ENCODE peak calls at places on chromosomes 2 and 18, in eight cellular contexts. One of them, this sample, is unnamed.

GRCh38 chr2:106107509-106108131 is 86.5 kb downstream of the UXS1 start:
- DNase-seq in H54: peak
- DNase-seq in mesothelial cell of epicardium: no peak
- DNase-seq in K562: no peak
- DNase-seq in CD4-positive, alpha-beta T cell: no peak
- DNase-seq in upper lobe of right lung: no peak
- DNase-seq in foreskin fibroblast: peak
- DNase-seq in head of caudate nucleus: no peak
- DNase-seq in this sample: no peak

GRCh38 chr18:7908686-7909299 is 341.7 kb downstream of the PTPRM start:
- DNase-seq in H54: no peak
- DNase-seq in head of caudate nucleus: no peak
- DNase-seq in mesothelial cell of epicardium: no peak
- DNase-seq in upper lobe of right lung: no peak
- DNase-seq in CD4-positive, alpha-beta T cell: no peak
- DNase-seq in foreskin fibroblast: no peak
- DNase-seq in K562: no peak
- DNase-seq in this sample: no peak

GRCh38 chr2:170587117-170587516 is 128.0 kb upstream of the SP5 start:
- DNase-seq in foreskin fibroblast: no peak
- DNase-seq in mesothelial cell of epicardium: no peak
- DNase-seq in CD4-positive, alpha-beta T cell: no peak
- DNase-seq in upper lobe of right lung: no peak
- DNase-seq in head of caudate nucleus: no peak
- DNase-seq in H54: no peak
- DNase-seq in K562: no peak
- DNase-seq in this sample: no peak

GRCh38 chr2:20218331-20219320 is 6.3 kb downstream of the SDC1 start:
- DNase-seq in head of caudate nucleus: no peak
- DNase-seq in CD4-positive, alpha-beta T cell: no peak
- DNase-seq in foreskin fibroblast: no peak
- DNase-seq in mesothelial cell of epicardium: no peak
- DNase-seq in H54: no peak
- DNase-seq in K562: no peak
- DNase-seq in upper lobe of right lung: peak
- DNase-seq in this sample: no peak

GRCh38 chr18:12657048-12657848 is 659 bp downstream of the SPIRE1 start:
- DNase-seq in upper lobe of right lung: peak
- DNase-seq in head of caudate nucleus: peak
- DNase-seq in K562: peak
- DNase-seq in H54: peak
- DNase-seq in foreskin fibroblast: peak
- DNase-seq in mesothelial cell of epicardium: peak
- DNase-seq in CD4-positive, alpha-beta T cell: no peak
- DNase-seq in this sample: no peak

GRCh38 chr2:7910752-7911151 is 771.1 kb upstream of the ID2 start:
- DNase-seq in K562: no peak
- DNase-seq in head of caudate nucleus: no peak
- DNase-seq in H54: no peak
- DNase-seq in CD4-positive, alpha-beta T cell: no peak
- DNase-seq in mesothelial cell of epicardium: no peak
- DNase-seq in upper lobe of right lung: no peak
- DNase-seq in foreskin fibroblast: no peak
- DNase-seq in this sample: no peak

GRCh38 chr2:18949871-18950597 is 360.7 kb upstream of the NT5C1B start:
- DNase-seq in K562: no peak
- DNase-seq in CD4-positive, alpha-beta T cell: no peak
- DNase-seq in head of caudate nucleus: no peak
- DNase-seq in foreskin fibroblast: peak
- DNase-seq in upper lobe of right lung: no peak
- DNase-seq in H54: no peak
- DNase-seq in mesothelial cell of epicardium: no peak
- DNase-seq in this sample: no peak

GRCh38 chr18:13653746-13654455 is 72.5 kb downstream of the FAM210A start:
- DNase-seq in mesothelial cell of epicardium: no peak
- DNase-seq in upper lobe of right lung: no peak
- DNase-seq in foreskin fibroblast: no peak
- DNase-seq in head of caudate nucleus: peak
- DNase-seq in K562: no peak
- DNase-seq in H54: no peak
- DNase-seq in CD4-positive, alpha-beta T cell: no peak
- DNase-seq in this sample: no peak

GRCh38 chr2:158600155-158600802 is 143.5 kb downstream of the PKP4 start:
- DNase-seq in mesothelial cell of epicardium: no peak
- DNase-seq in upper lobe of right lung: no peak
- DNase-seq in H54: peak
- DNase-seq in foreskin fibroblast: peak
- DNase-seq in CD4-positive, alpha-beta T cell: no peak
- DNase-seq in K562: no peak
- DNase-seq in head of caudate nucleus: no peak
- DNase-seq in this sample: peak

GRCh38 chr2:160353166-160353565 is 140.4 kb downstream of the RBMS1 start:
- DNase-seq in H54: no peak
- DNase-seq in head of caudate nucleus: no peak
- DNase-seq in foreskin fibroblast: no peak
- DNase-seq in mesothelial cell of epicardium: no peak
- DNase-seq in upper lobe of right lung: no peak
- DNase-seq in K562: no peak
- DNase-seq in CD4-positive, alpha-beta T cell: no peak
- DNase-seq in this sample: no peak

GRCh38 chr2:240329778-240330177 is 105.7 kb upstream of the GPC1 start:
- DNase-seq in foreskin fibroblast: no peak
- DNase-seq in head of caudate nucleus: no peak
- DNase-seq in mesothelial cell of epicardium: no peak
- DNase-seq in H54: no peak
- DNase-seq in CD4-positive, alpha-beta T cell: no peak
- DNase-seq in K562: no peak
- DNase-seq in upper lobe of right lung: no peak
- DNase-seq in this sample: peak

GRCh38 chr2:2831656-2832055 is 500.6 kb upstream of the MYT1L start:
- DNase-seq in H54: no peak
- DNase-seq in head of caudate nucleus: no peak
- DNase-seq in K562: no peak
- DNase-seq in upper lobe of right lung: peak
- DNase-seq in mesothelial cell of epicardium: no peak
- DNase-seq in CD4-positive, alpha-beta T cell: no peak
- DNase-seq in foreskin fibroblast: no peak
- DNase-seq in this sample: no peak

GRCh38 chr2:29325544-29325943 is 210.3 kb downstream of the CLIP4 start:
- DNase-seq in upper lobe of right lung: no peak
- DNase-seq in K562: no peak
- DNase-seq in CD4-positive, alpha-beta T cell: no peak
- DNase-seq in head of caudate nucleus: no peak
- DNase-seq in mesothelial cell of epicardium: no peak
- DNase-seq in H54: no peak
- DNase-seq in foreskin fibroblast: no peak
- DNase-seq in this sample: no peak

GRCh38 chr2:149080964-149081363 is 42.5 kb downstream of the LYPD6B start:
- DNase-seq in head of caudate nucleus: no peak
- DNase-seq in CD4-positive, alpha-beta T cell: no peak
- DNase-seq in mesothelial cell of epicardium: no peak
- DNase-seq in upper lobe of right lung: no peak
- DNase-seq in K562: no peak
- DNase-seq in H54: no peak
- DNase-seq in foreskin fibroblast: no peak
- DNase-seq in this sample: no peak

GRCh38 chr2:99104006-99104405 is 37.5 kb upstream of the C2orf15 start:
- DNase-seq in foreskin fibroblast: no peak
- DNase-seq in head of caudate nucleus: no peak
- DNase-seq in CD4-positive, alpha-beta T cell: no peak
- DNase-seq in mesothelial cell of epicardium: no peak
- DNase-seq in H54: no peak
- DNase-seq in K562: peak
- DNase-seq in upper lobe of right lung: no peak
- DNase-seq in this sample: no peak

GRCh38 chr2:10620481-10620880 is 69.3 kb downstream of the NOL10 start:
- DNase-seq in H54: peak
- DNase-seq in head of caudate nucleus: no peak
- DNase-seq in upper lobe of right lung: no peak
- DNase-seq in foreskin fibroblast: peak
- DNase-seq in K562: no peak
- DNase-seq in mesothelial cell of epicardium: no peak
- DNase-seq in CD4-positive, alpha-beta T cell: no peak
- DNase-seq in this sample: no peak

GRCh38 chr18:23134780-23135678 is at the start of gene CABLES1:
- DNase-seq in head of caudate nucleus: peak
- DNase-seq in mesothelial cell of epicardium: peak
- DNase-seq in K562: no peak
- DNase-seq in CD4-positive, alpha-beta T cell: no peak
- DNase-seq in upper lobe of right lung: peak
- DNase-seq in H54: peak
- DNase-seq in foreskin fibroblast: peak
- DNase-seq in this sample: no peak

GRCh38 chr2:202171246-202171833 is 67.1 kb downstream of the SUMO1 start:
- DNase-seq in H54: no peak
- DNase-seq in upper lobe of right lung: no peak
- DNase-seq in head of caudate nucleus: peak
- DNase-seq in CD4-positive, alpha-beta T cell: no peak
- DNase-seq in K562: no peak
- DNase-seq in foreskin fibroblast: peak
- DNase-seq in mesothelial cell of epicardium: peak
- DNase-seq in this sample: no peak

GRCh38 chr18:55510809-55511208 is 77.2 kb downstream of the TCF4 start:
- DNase-seq in H54: no peak
- DNase-seq in K562: no peak
- DNase-seq in upper lobe of right lung: no peak
- DNase-seq in head of caudate nucleus: no peak
- DNase-seq in CD4-positive, alpha-beta T cell: no peak
- DNase-seq in mesothelial cell of epicardium: no peak
- DNase-seq in foreskin fibroblast: peak
- DNase-seq in this sample: no peak

GRCh38 chr2:157838442-157839161 is 37.5 kb downstream of the ACVR1 start:
- DNase-seq in K562: peak
- DNase-seq in head of caudate nucleus: no peak
- DNase-seq in CD4-positive, alpha-beta T cell: no peak
- DNase-seq in foreskin fibroblast: peak
- DNase-seq in H54: peak
- DNase-seq in mesothelial cell of epicardium: no peak
- DNase-seq in upper lobe of right lung: no peak
- DNase-seq in this sample: no peak

GRCh38 chr2:43269074-43269572 is 42.7 kb upstream of the ZFP36L2 start:
- DNase-seq in head of caudate nucleus: no peak
- DNase-seq in mesothelial cell of epicardium: no peak
- DNase-seq in upper lobe of right lung: peak
- DNase-seq in H54: peak
- DNase-seq in CD4-positive, alpha-beta T cell: no peak
- DNase-seq in K562: peak
- DNase-seq in foreskin fibroblast: peak
- DNase-seq in this sample: no peak

GRCh38 chr2:6724572-6725140 is 141.1 kb downstream of the CMPK2 start:
- DNase-seq in H54: no peak
- DNase-seq in CD4-positive, alpha-beta T cell: no peak
- DNase-seq in upper lobe of right lung: no peak
- DNase-seq in head of caudate nucleus: no peak
- DNase-seq in mesothelial cell of epicardium: no peak
- DNase-seq in foreskin fibroblast: no peak
- DNase-seq in K562: no peak
- DNase-seq in this sample: no peak

GRCh38 chr2:99608092-99608491 is 118.3 kb upstream of the REV1 start:
- DNase-seq in K562: no peak
- DNase-seq in head of caudate nucleus: no peak
- DNase-seq in mesothelial cell of epicardium: no peak
- DNase-seq in H54: no peak
- DNase-seq in CD4-positive, alpha-beta T cell: no peak
- DNase-seq in foreskin fibroblast: no peak
- DNase-seq in upper lobe of right lung: no peak
- DNase-seq in this sample: no peak

GRCh38 chr2:236581546-236581945 is 11.9 kb downstream of the ACKR3 start:
- DNase-seq in upper lobe of right lung: no peak
- DNase-seq in CD4-positive, alpha-beta T cell: no peak
- DNase-seq in head of caudate nucleus: no peak
- DNase-seq in H54: no peak
- DNase-seq in K562: no peak
- DNase-seq in foreskin fibroblast: no peak
- DNase-seq in mesothelial cell of epicardium: no peak
- DNase-seq in this sample: no peak

GRCh38 chr2:128395640-128396499 is 77.2 kb upstream of the HS6ST1 start:
- DNase-seq in upper lobe of right lung: peak
- DNase-seq in K562: no peak
- DNase-seq in mesothelial cell of epicardium: no peak
- DNase-seq in head of caudate nucleus: no peak
- DNase-seq in H54: no peak
- DNase-seq in CD4-positive, alpha-beta T cell: no peak
- DNase-seq in foreskin fibroblast: no peak
- DNase-seq in this sample: peak

GRCh38 chr18:24404591-24404990 is 7.0 kb upstream of the OSBPL1A start:
- DNase-seq in CD4-positive, alpha-beta T cell: no peak
- DNase-seq in head of caudate nucleus: no peak
- DNase-seq in foreskin fibroblast: no peak
- DNase-seq in K562: no peak
- DNase-seq in mesothelial cell of epicardium: no peak
- DNase-seq in H54: no peak
- DNase-seq in upper lobe of right lung: no peak
- DNase-seq in this sample: no peak

GRCh38 chr2:25098558-25099486 is 56.9 kb downstream of the EFR3B start:
- DNase-seq in foreskin fibroblast: peak
- DNase-seq in head of caudate nucleus: no peak
- DNase-seq in mesothelial cell of epicardium: no peak
- DNase-seq in upper lobe of right lung: no peak
- DNase-seq in CD4-positive, alpha-beta T cell: no peak
- DNase-seq in K562: no peak
- DNase-seq in H54: no peak
- DNase-seq in this sample: no peak